ENCODE peak calls at places on chromosomes 4 and X, in nine cellular contexts. One of them, this sample, is unnamed.

GRCh38 chr4:85478576-85478975 is 3.6 kb downstream of the ARHGAP24 start:
- DNase-seq in WERI-Rb-1: no peak
- DNase-seq in uterus: no peak
- DNase-seq in A549: no peak
- DNase-seq in lower lobe of right lung: no peak
- DNase-seq in OCI-LY7: no peak
- DNase-seq in sigmoid colon: no peak
- DNase-seq in tibial artery: no peak
- DNase-seq in heart right ventricle: no peak
- DNase-seq in this sample: no peak

GRCh38 chr4:23728393-23728792 is 161.5 kb downstream of the PPARGC1A start:
- DNase-seq in sigmoid colon: no peak
- DNase-seq in OCI-LY7: no peak
- DNase-seq in WERI-Rb-1: no peak
- DNase-seq in uterus: no peak
- DNase-seq in lower lobe of right lung: no peak
- DNase-seq in heart right ventricle: no peak
- DNase-seq in tibial artery: no peak
- DNase-seq in A549: no peak
- DNase-seq in this sample: no peak

GRCh38 chr4:5338511-5338910 is 287.2 kb downstream of the STK32B start:
- DNase-seq in A549: no peak
- DNase-seq in WERI-Rb-1: no peak
- DNase-seq in heart right ventricle: no peak
- DNase-seq in OCI-LY7: no peak
- DNase-seq in uterus: no peak
- DNase-seq in lower lobe of right lung: no peak
- DNase-seq in tibial artery: no peak
- DNase-seq in sigmoid colon: no peak
- DNase-seq in this sample: no peak

GRCh38 chr4:88759039-88759631 is 61.5 kb upstream of the NAP1L5 start:
- DNase-seq in A549: no peak
- DNase-seq in heart right ventricle: no peak
- DNase-seq in OCI-LY7: no peak
- DNase-seq in lower lobe of right lung: no peak
- DNase-seq in sigmoid colon: no peak
- DNase-seq in WERI-Rb-1: no peak
- DNase-seq in tibial artery: no peak
- DNase-seq in uterus: no peak
- DNase-seq in this sample: no peak

GRCh38 chrX:115592997-115593734 is 32.2 kb downstream of the PLS3 start:
- DNase-seq in tibial artery: no peak
- DNase-seq in A549: no peak
- DNase-seq in lower lobe of right lung: no peak
- DNase-seq in uterus: no peak
- DNase-seq in heart right ventricle: no peak
- DNase-seq in OCI-LY7: no peak
- DNase-seq in WERI-Rb-1: no peak
- DNase-seq in sigmoid colon: no peak
- DNase-seq in this sample: no peak

GRCh38 chr4:147174561-147174960 is 228.9 kb upstream of the TTC29 start:
- DNase-seq in A549: no peak
- DNase-seq in lower lobe of right lung: no peak
- DNase-seq in uterus: no peak
- DNase-seq in heart right ventricle: no peak
- DNase-seq in OCI-LY7: no peak
- DNase-seq in WERI-Rb-1: no peak
- DNase-seq in tibial artery: no peak
- DNase-seq in sigmoid colon: no peak
- DNase-seq in this sample: no peak

GRCh38 chr4:16183604-16184003 is 42.7 kb downstream of the TAPT1 start:
- DNase-seq in tibial artery: no peak
- DNase-seq in lower lobe of right lung: no peak
- DNase-seq in sigmoid colon: no peak
- DNase-seq in uterus: no peak
- DNase-seq in heart right ventricle: no peak
- DNase-seq in OCI-LY7: no peak
- DNase-seq in WERI-Rb-1: no peak
- DNase-seq in A549: no peak
- DNase-seq in this sample: no peak

GRCh38 chr4:138445098-138445497 is 202.9 kb upstream of the SLC7A11 start:
- DNase-seq in lower lobe of right lung: no peak
- DNase-seq in A549: no peak
- DNase-seq in heart right ventricle: no peak
- DNase-seq in sigmoid colon: no peak
- DNase-seq in OCI-LY7: no peak
- DNase-seq in uterus: no peak
- DNase-seq in WERI-Rb-1: no peak
- DNase-seq in tibial artery: no peak
- DNase-seq in this sample: no peak

DNA sequence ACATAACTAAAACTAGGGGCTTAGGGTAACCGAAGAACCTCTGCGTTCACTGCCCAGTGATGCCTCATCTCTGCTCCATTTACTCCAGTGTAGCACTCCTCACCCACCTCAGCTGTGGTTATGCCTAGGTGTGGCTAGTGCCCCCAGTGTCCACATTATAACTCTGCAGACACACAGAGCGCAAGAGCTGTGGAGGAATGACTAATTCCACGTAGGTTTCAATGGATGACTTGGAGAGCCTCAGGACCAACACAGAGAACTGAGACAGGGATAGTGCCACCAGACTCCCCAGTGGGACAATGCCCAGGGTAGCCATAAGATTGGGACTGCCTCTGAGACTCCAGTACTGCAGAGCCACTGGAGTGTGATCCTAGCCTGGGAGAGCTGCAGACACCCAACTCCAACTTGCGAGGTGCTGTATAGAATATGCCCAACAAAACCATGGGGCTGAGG is 542.4 kb upstream of the DIPK2B start:
- DNase-seq in WERI-Rb-1: peak
- DNase-seq in OCI-LY7: no peak
- DNase-seq in lower lobe of right lung: no peak
- DNase-seq in tibial artery: no peak
- DNase-seq in uterus: no peak
- DNase-seq in sigmoid colon: no peak
- DNase-seq in A549: peak
- DNase-seq in heart right ventricle: no peak
- DNase-seq in this sample: no peak
- TF ChIP-seq CTCF in WERI-Rb-1: peak
- TF ChIP-seq CTCF in OCI-LY7: no peak
- TF ChIP-seq CTCF in lower lobe of right lung: no peak
- TF ChIP-seq CTCF in tibial artery: no peak
- TF ChIP-seq CTCF in uterus: no peak
- TF ChIP-seq CTCF in sigmoid colon: no peak
- TF ChIP-seq CTCF in A549: no peak
- TF ChIP-seq CTCF in heart right ventricle: no peak
- TF ChIP-seq CTCF in this sample: no peak

DNA sequence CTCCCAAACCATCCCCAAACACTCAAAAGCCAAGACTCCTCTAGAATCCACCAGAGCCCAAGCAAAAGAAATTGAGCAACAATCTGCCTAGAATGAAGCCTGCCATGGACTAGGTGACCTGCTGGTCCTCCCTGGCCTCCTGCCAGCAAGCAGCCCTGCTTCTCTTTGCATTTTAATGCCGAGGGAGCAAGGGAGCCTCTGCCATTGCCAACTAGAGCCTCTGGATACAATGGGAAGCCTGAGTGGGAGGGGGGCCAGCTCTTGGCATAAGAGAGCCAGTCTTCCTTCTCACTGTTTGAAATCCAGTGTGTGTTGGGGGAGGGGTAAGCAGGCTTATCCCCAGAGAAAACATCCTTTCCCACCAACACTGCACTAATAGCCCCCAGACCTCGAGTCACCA is 1.5 kb upstream of the GDPD2 start:
- DNase-seq in A549: no peak
- DNase-seq in WERI-Rb-1: no peak
- DNase-seq in lower lobe of right lung: no peak
- DNase-seq in OCI-LY7: no peak
- DNase-seq in uterus: no peak
- DNase-seq in heart right ventricle: no peak
- DNase-seq in tibial artery: no peak
- DNase-seq in sigmoid colon: no peak
- DNase-seq in this sample: no peak
- H3K4me3 ChIP-seq in A549: no peak
- H3K4me3 ChIP-seq in WERI-Rb-1: no peak
- H3K4me3 ChIP-seq in lower lobe of right lung: no peak
- H3K4me3 ChIP-seq in OCI-LY7: no peak
- H3K4me3 ChIP-seq in uterus: no peak
- H3K4me3 ChIP-seq in heart right ventricle: no peak
- H3K4me3 ChIP-seq in tibial artery: no peak
- H3K4me3 ChIP-seq in sigmoid colon: no peak
- H3K4me3 ChIP-seq in this sample: no peak

GRCh38 chrX:101385795-101386541 is at the start of gene BTK:
- DNase-seq in tibial artery: no peak
- DNase-seq in heart right ventricle: no peak
- DNase-seq in WERI-Rb-1: no peak
- DNase-seq in OCI-LY7: peak
- DNase-seq in sigmoid colon: no peak
- DNase-seq in A549: no peak
- DNase-seq in uterus: no peak
- DNase-seq in lower lobe of right lung: peak
- DNase-seq in this sample: no peak
- H3K27ac ChIP-seq in tibial artery: no peak
- H3K27ac ChIP-seq in heart right ventricle: no peak
- H3K27ac ChIP-seq in WERI-Rb-1: no peak
- H3K27ac ChIP-seq in OCI-LY7: peak
- H3K27ac ChIP-seq in sigmoid colon: no peak
- H3K27ac ChIP-seq in A549: no peak
- H3K27ac ChIP-seq in uterus: no peak
- H3K27ac ChIP-seq in lower lobe of right lung: peak
- H3K27ac ChIP-seq in this sample: no peak

GRCh38 chrX:150405576-150405975 is 42.5 kb downstream of the MAMLD1 start:
- DNase-seq in OCI-LY7: no peak
- DNase-seq in A549: peak
- DNase-seq in uterus: peak
- DNase-seq in tibial artery: no peak
- DNase-seq in sigmoid colon: no peak
- DNase-seq in WERI-Rb-1: peak
- DNase-seq in lower lobe of right lung: no peak
- DNase-seq in heart right ventricle: no peak
- DNase-seq in this sample: no peak
- TF ChIP-seq CTCF in OCI-LY7: no peak
- TF ChIP-seq CTCF in A549: no peak
- TF ChIP-seq CTCF in uterus: no peak
- TF ChIP-seq CTCF in tibial artery: no peak
- TF ChIP-seq CTCF in sigmoid colon: no peak
- TF ChIP-seq CTCF in WERI-Rb-1: peak
- TF ChIP-seq CTCF in lower lobe of right lung: no peak
- TF ChIP-seq CTCF in heart right ventricle: peak
- TF ChIP-seq CTCF in this sample: no peak

GRCh38 chr4:38820329-38821061 is 15.9 kb upstream of the TLR1 start:
- DNase-seq in uterus: no peak
- DNase-seq in A549: no peak
- DNase-seq in lower lobe of right lung: no peak
- DNase-seq in WERI-Rb-1: no peak
- DNase-seq in heart right ventricle: no peak
- DNase-seq in OCI-LY7: no peak
- DNase-seq in tibial artery: no peak
- DNase-seq in sigmoid colon: no peak
- DNase-seq in this sample: no peak
- H3K4me3 ChIP-seq in uterus: no peak
- H3K4me3 ChIP-seq in A549: no peak
- H3K4me3 ChIP-seq in lower lobe of right lung: no peak
- H3K4me3 ChIP-seq in WERI-Rb-1: no peak
- H3K4me3 ChIP-seq in heart right ventricle: no peak
- H3K4me3 ChIP-seq in OCI-LY7: no peak
- H3K4me3 ChIP-seq in tibial artery: no peak
- H3K4me3 ChIP-seq in sigmoid colon: no peak
- H3K4me3 ChIP-seq in this sample: no peak

GRCh38 chr4:73053076-73053475 is 16.4 kb downstream of the COX18 start:
- DNase-seq in sigmoid colon: no peak
- DNase-seq in uterus: no peak
- DNase-seq in A549: no peak
- DNase-seq in tibial artery: no peak
- DNase-seq in WERI-Rb-1: no peak
- DNase-seq in lower lobe of right lung: no peak
- DNase-seq in heart right ventricle: no peak
- DNase-seq in OCI-LY7: no peak
- DNase-seq in this sample: no peak

GRCh38 chr4:73045894-73046293 is 23.6 kb downstream of the COX18 start:
- DNase-seq in A549: no peak
- DNase-seq in uterus: no peak
- DNase-seq in WERI-Rb-1: no peak
- DNase-seq in sigmoid colon: no peak
- DNase-seq in OCI-LY7: no peak
- DNase-seq in heart right ventricle: no peak
- DNase-seq in lower lobe of right lung: no peak
- DNase-seq in tibial artery: no peak
- DNase-seq in this sample: no peak

GRCh38 chr4:73055241-73055897 is 14.1 kb downstream of the COX18 start:
- DNase-seq in tibial artery: no peak
- DNase-seq in sigmoid colon: no peak
- DNase-seq in lower lobe of right lung: no peak
- DNase-seq in A549: no peak
- DNase-seq in heart right ventricle: no peak
- DNase-seq in uterus: no peak
- DNase-seq in WERI-Rb-1: no peak
- DNase-seq in OCI-LY7: no peak
- DNase-seq in this sample: no peak

GRCh38 chr4:73053974-73054480 is 15.5 kb downstream of the COX18 start:
- DNase-seq in OCI-LY7: no peak
- DNase-seq in heart right ventricle: no peak
- DNase-seq in A549: no peak
- DNase-seq in lower lobe of right lung: no peak
- DNase-seq in tibial artery: no peak
- DNase-seq in WERI-Rb-1: no peak
- DNase-seq in sigmoid colon: no peak
- DNase-seq in uterus: no peak
- DNase-seq in this sample: no peak

DNA sequence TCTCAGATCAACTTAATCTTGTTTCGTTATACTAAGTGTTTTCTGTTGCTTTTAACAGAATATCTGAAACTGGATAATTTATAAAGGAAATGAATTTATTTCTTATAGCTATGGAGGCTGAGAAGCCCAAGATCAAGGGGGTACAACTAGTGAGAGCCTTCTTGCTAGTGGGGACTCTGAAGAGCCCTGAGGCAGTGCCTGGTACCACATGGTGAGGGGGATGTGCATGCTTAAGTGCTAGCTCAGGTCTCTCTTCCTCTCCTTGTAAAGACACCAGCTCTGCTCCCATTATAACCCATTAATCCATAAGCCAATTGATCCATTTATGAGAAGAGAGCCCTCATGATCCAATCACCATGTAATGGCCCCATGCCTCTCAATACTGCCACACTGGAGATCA is 17.9 kb downstream of the COX18 start:
- DNase-seq in tibial artery: no peak
- DNase-seq in uterus: no peak
- DNase-seq in sigmoid colon: no peak
- DNase-seq in WERI-Rb-1: no peak
- DNase-seq in heart right ventricle: no peak
- DNase-seq in OCI-LY7: no peak
- DNase-seq in A549: no peak
- DNase-seq in lower lobe of right lung: no peak
- DNase-seq in this sample: no peak
- H3K27ac ChIP-seq in tibial artery: no peak
- H3K27ac ChIP-seq in uterus: no peak
- H3K27ac ChIP-seq in sigmoid colon: no peak
- H3K27ac ChIP-seq in WERI-Rb-1: no peak
- H3K27ac ChIP-seq in heart right ventricle: no peak
- H3K27ac ChIP-seq in OCI-LY7: no peak
- H3K27ac ChIP-seq in A549: no peak
- H3K27ac ChIP-seq in lower lobe of right lung: no peak
- H3K27ac ChIP-seq in this sample: no peak

GRCh38 chr4:11424000-11424399 is 4.7 kb downstream of the HS3ST1 start:
- DNase-seq in OCI-LY7: peak
- DNase-seq in sigmoid colon: no peak
- DNase-seq in A549: peak
- DNase-seq in uterus: no peak
- DNase-seq in WERI-Rb-1: peak
- DNase-seq in tibial artery: no peak
- DNase-seq in lower lobe of right lung: no peak
- DNase-seq in heart right ventricle: no peak
- DNase-seq in this sample: no peak
- TF ChIP-seq CTCF in OCI-LY7: peak
- TF ChIP-seq CTCF in sigmoid colon: no peak
- TF ChIP-seq CTCF in A549: peak
- TF ChIP-seq CTCF in uterus: no peak
- TF ChIP-seq CTCF in WERI-Rb-1: peak
- TF ChIP-seq CTCF in tibial artery: peak
- TF ChIP-seq CTCF in lower lobe of right lung: peak
- TF ChIP-seq CTCF in heart right ventricle: peak
- TF ChIP-seq CTCF in this sample: no peak

This sample was measured in coronary artery.